ENCODE peak calls at places on chromosomes 4 and X, in nine cellular contexts. R is GM23338, X is SK-N-SH, M is PC-3, S is HCT116, F is neural progenitor cell, U is hepatocyte, K is GM23248, B is OCI-LY7. O is an unnamed sample.

GRCh38 chr4:110359076-110359475 is 116.9 kb upstream of the ENPEP start:
- DNase-seq in R (no peak), X (no peak), M (no peak), S (no peak), F (no peak), U (no peak), K (no peak), B (no peak), O (no peak)

GRCh38 chrX:80879143-80879542 is 69.5 kb upstream of the BRWD3 start:
- DNase-seq in R (no peak), X (no peak), M (peak), S (no peak), F (no peak), U (peak), K (peak), B (no peak), O (peak)

GRCh38 chr4:153541426-153542096 is 75.4 kb downstream of the TMEM131L start:
- DNase-seq in R (no peak), X (no peak), M (peak), S (no peak), F (no peak), U (no peak), K (peak), B (no peak), O (no peak)

GRCh38 chrX:69501433-69501832 is 2.7 kb upstream of the NALF2 start:
- DNase-seq in R (peak), X (no peak), M (peak), S (peak), F (peak), U (no peak), K (no peak), B (peak), O (peak)

GRCh38 chr4:159395693-159396092 is 292.8 kb downstream of the RAPGEF2 start:
- DNase-seq in R (no peak), X (no peak), M (no peak), S (no peak), F (no peak), U (no peak), K (peak), B (no peak), O (no peak)

GRCh38 chr4:1980561-1981041 is 28.2 kb downstream of the NELFA start:
- DNase-seq in R (no peak), X (no peak), M (no peak), S (no peak), F (no peak), U (no peak), K (no peak), B (no peak), O (no peak)

GRCh38 chr4:76200771-76201224 is 12.8 kb downstream of the SCARB2 start:
- DNase-seq in R (no peak), X (no peak), M (no peak), S (no peak), F (no peak), U (peak), K (no peak), B (no peak), O (peak)

GRCh38 chrX:72142094-72142843 is 10.6 kb upstream of the RTL5 start:
- DNase-seq in R (peak), X (peak), M (no peak), S (no peak), F (peak), U (peak), K (no peak), B (no peak), O (no peak)

GRCh38 chr4:87007345-87008181 is 72.8 kb downstream of the AFF1 start:
- DNase-seq in R (peak), X (peak), M (peak), S (no peak), F (peak), U (peak), K (peak), B (peak), O (peak)

GRCh38 chrX:66632986-66633385 is 5.9 kb downstream of the EDA2R start:
- DNase-seq in R (no peak), X (no peak), M (no peak), S (no peak), F (no peak), U (no peak), K (peak), B (no peak), O (no peak)

GRCh38 chrX:19765628-19766027 is 121.8 kb downstream of the SH3KBP1 start:
- DNase-seq in R (no peak), X (no peak), M (no peak), S (no peak), F (no peak), U (no peak), K (no peak), B (no peak), O (no peak)

GRCh38 chrX:79572566-79572965 is 205.4 kb upstream of the ITM2A start:
- DNase-seq in R (no peak), X (no peak), M (no peak), S (no peak), F (no peak), U (no peak), K (no peak), B (no peak), O (no peak)

GRCh38 chr4:48073567-48074103 is 57.1 kb downstream of the NIPAL1 start:
- DNase-seq in R (no peak), X (no peak), M (no peak), S (no peak), F (no peak), U (no peak), K (no peak), B (no peak), O (no peak)

DNA sequence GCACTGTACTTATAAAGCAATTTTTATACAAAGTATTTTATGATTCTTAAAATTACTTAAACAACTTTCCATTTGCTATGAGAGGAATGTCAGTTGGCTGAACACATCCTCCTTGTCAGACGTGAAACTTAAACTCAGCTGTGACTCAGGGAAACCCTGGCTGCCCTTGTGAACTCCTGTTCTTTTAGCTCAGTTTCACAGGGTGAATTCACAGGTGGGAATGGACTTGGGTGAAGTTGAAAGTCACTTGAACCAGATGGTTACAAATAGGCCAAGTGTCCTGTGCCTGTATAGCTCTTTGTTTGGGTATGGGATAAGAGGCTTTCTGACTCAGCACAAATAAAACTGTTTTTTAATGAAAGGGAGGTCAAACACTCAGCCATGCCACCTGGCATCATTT is 67.4 kb upstream of the FAM47B start:
- DNase-seq in R (no peak), X (no peak), M (peak), S (no peak), F (no peak), U (no peak), K (peak), B (no peak), O (peak)
- TF ChIP-seq EZH2phosphoT487 in R (no peak), X (no peak), M (no peak), S (no peak), F (no peak), U (no peak), K (no peak), B (no peak), O (no peak)

DNA sequence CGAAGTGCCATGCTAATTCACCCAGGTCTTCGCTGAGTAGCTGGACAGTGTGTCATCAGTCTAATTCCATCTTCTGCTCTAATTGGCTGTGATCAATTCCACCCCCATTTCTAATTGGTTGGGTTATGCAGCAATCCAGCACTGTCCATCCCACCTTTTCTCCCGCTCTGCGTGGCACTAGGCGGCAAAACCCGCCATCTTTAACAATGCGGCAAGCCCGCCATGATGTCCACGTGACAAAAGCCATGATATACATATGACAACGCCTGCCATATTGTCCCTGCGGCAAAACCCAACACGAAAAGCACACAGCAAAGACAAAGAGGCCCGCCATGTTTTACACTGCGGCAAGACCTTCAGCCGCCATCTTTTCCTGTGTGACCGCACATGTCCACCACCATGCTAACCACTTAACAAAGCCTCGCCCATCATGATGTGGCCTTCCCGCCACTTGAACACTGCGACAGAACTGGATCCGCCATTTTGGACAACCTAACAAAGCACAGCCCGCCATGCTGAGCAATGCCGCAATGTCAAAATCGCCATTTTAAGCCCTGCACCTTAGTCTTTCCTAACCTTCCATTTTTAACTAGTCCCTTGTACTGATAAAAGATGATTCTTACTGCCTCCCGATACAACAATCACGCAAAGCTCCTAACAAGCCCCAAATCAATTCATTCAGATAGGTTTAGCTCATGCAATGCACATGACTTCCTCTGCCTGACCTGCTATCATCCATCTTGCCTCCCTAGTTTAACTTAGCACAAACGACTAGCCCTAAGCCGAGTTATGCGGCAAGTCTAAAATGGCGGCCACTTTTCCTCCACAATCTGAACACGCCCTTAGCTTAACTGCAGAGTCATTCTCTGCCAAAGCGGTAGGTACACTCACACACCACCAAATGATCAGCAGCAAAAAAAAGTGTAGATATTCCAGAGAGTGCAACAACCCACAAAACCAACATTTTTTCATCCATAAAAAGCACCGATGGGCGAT is 288.3 kb downstream of the CHIC1 start:
- DNase-seq in R (no peak), X (peak), M (no peak), S (no peak), F (no peak), U (no peak), K (no peak), B (no peak), O (peak)
- TF ChIP-seq EZH2phosphoT487 in R (no peak), X (no peak), M (no peak), S (no peak), F (no peak), U (no peak), K (no peak), B (no peak), O (no peak)

GRCh38 chr4:149751174-149751573 is 64.5 kb downstream of the IQCM start:
- DNase-seq in R (no peak), X (no peak), M (no peak), S (no peak), F (no peak), U (no peak), K (peak), B (no peak), O (no peak)
- TF ChIP-seq EZH2phosphoT487 in R (no peak), X (no peak), M (no peak), S (no peak), F (no peak), U (no peak), K (no peak), B (no peak), O (no peak)

GRCh38 chr4:102625232-102625930 is 124.2 kb downstream of the NFKB1 start:
- DNase-seq in R (peak), X (peak), M (peak), S (no peak), F (peak), U (peak), K (peak), B (peak), O (peak)

GRCh38 chr4:102631616-102632015 is 129.2 kb downstream of the MANBA start:
- DNase-seq in R (no peak), X (no peak), M (no peak), S (no peak), F (no peak), U (no peak), K (no peak), B (no peak), O (no peak)

GRCh38 chr4:102629686-102630085 is 128.5 kb downstream of the NFKB1 start:
- DNase-seq in R (no peak), X (no peak), M (no peak), S (no peak), F (no peak), U (no peak), K (no peak), B (no peak), O (no peak)

GRCh38 chr4:102632236-102632635 is 128.5 kb downstream of the MANBA start:
- DNase-seq in R (no peak), X (no peak), M (no peak), S (no peak), F (no peak), U (no peak), K (no peak), B (no peak), O (no peak)

GRCh38 chr4:102627831-102628523 is 126.8 kb downstream of the NFKB1 start:
- DNase-seq in R (no peak), X (no peak), M (peak), S (peak), F (no peak), U (no peak), K (peak), B (no peak), O (no peak)
- TF ChIP-seq EZH2phosphoT487 in R (no peak), X (no peak), M (no peak), S (no peak), F (no peak), U (no peak), K (no peak), B (no peak), O (no peak)

GRCh38 chr4:95216636-95217035 is 332.1 kb downstream of the UNC5C start:
- DNase-seq in R (no peak), X (no peak), M (no peak), S (no peak), F (no peak), U (no peak), K (no peak), B (no peak), O (no peak)
- TF ChIP-seq EZH2phosphoT487 in R (no peak), X (no peak), M (no peak), S (no peak), F (no peak), U (no peak), K (no peak), B (no peak), O (no peak)

GRCh38 chrX:38117485-38117884 is 103.2 kb downstream of the SRPX start:
- DNase-seq in R (no peak), X (no peak), M (no peak), S (no peak), F (no peak), U (no peak), K (peak), B (no peak), O (no peak)
- TF ChIP-seq EZH2phosphoT487 in R (no peak), X (no peak), M (no peak), S (no peak), F (no peak), U (no peak), K (no peak), B (no peak), O (no peak)

GRCh38 chrX:118528089-118528753 is 32.6 kb downstream of the DOCK11 start:
- DNase-seq in R (no peak), X (no peak), M (no peak), S (no peak), F (no peak), U (no peak), K (no peak), B (peak), O (peak)

GRCh38 chrX:118524344-118524743 is 28.7 kb downstream of the DOCK11 start:
- DNase-seq in R (no peak), X (no peak), M (no peak), S (no peak), F (no peak), U (no peak), K (no peak), B (no peak), O (no peak)

GRCh38 chrX:118523920-118524319 is 28.3 kb downstream of the DOCK11 start:
- DNase-seq in R (no peak), X (no peak), M (no peak), S (no peak), F (no peak), U (no peak), K (peak), B (no peak), O (no peak)

GRCh38 chrX:118525146-118525725 is 29.6 kb downstream of the DOCK11 start:
- DNase-seq in R (no peak), X (no peak), M (no peak), S (no peak), F (no peak), U (no peak), K (no peak), B (no peak), O (no peak)

DNA sequence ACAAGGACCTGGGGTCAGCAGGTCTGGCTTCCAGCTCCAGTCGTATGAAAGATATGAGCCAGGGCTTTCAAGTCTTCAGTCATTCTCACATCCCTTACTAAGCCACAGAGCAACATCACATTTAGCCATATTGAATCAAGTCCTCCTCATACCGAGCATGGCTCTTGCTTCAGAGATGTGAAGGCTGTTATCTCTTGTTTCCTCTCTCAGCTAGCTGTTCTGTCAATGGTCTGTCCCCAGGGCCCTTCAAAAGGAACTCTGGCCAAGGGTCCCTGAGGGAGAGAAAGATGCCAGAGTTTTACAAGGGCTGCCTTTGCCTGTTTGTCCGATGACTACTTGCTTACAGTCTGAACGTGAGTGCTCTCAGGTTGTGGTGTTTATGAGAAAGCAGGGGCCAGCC is 30.5 kb downstream of the DOCK11 start:
- DNase-seq in R (no peak), X (no peak), M (no peak), S (no peak), F (no peak), U (no peak), K (no peak), B (no peak), O (no peak)
- TF ChIP-seq EZH2phosphoT487 in R (no peak), X (no peak), M (no peak), S (no peak), F (no peak), U (no peak), K (no peak), B (no peak), O (no peak)

DNA sequence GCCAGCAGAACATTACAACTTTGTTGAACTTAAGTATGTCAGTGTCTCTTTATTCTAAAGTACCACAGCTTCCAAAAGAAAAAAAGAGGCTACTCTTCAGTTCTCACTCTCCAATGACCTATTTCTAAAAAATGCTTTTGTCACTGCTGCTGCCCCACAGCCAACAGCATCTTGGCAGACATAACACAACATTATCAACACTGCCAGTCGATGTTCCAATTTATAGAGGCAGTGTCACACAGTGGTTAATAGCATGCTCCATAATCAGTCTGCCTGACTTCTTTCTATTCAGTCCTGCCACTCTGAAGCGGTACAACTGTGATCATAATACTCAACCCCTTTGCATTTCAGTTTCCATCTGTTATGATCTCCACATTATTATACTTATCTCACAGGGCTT is 69.2 kb downstream of the PLS3 start:
- DNase-seq in R (no peak), X (no peak), M (no peak), S (no peak), F (no peak), U (no peak), K (peak), B (no peak), O (no peak)
- TF ChIP-seq EZH2phosphoT487 in R (no peak), X (no peak), M (no peak), S (no peak), F (no peak), U (no peak), K (no peak), B (no peak), O (no peak)

O was measured in MM.1S.